ENCODE peak calls at places on chromosome 19, in six cellular contexts. M is ovary, S is K562, T is transverse colon, X is spleen, L is uterus. J is an unnamed sample.

GRCh38 chr19:54430306-54431254 is 15.3 kb downstream of the TTYH1 start:
- DNase-seq in T (peak), M (peak), S (peak), L (no peak), X (peak), J (peak)

GRCh38 chr19:51703655-51704515 is 10.8 kb downstream of the SPACA6 start:
- DNase-seq in M (peak), S (peak), X (peak), T (peak), L (peak), J (peak)

GRCh38 chr19:38664503-38665211 is 17.2 kb downstream of the ACTN4 start:
- DNase-seq in S (peak), X (peak), L (no peak), T (no peak), M (no peak), J (no peak)

GRCh38 chr19:3975144-3975543 is 4.2 kb upstream of the DAPK3 start:
- DNase-seq in S (no peak), T (no peak), M (no peak), X (no peak), L (no peak), J (no peak)

GRCh38 chr19:49591731-49592485 is 926 bp downstream of the PRR12 start:
- DNase-seq in M (peak), S (peak), T (peak), X (peak), L (peak), J (peak)

GRCh38 chr19:12665281-12665573 is 1.3 kb downstream of the MAN2B1 start:
- DNase-seq in S (no peak), M (no peak), L (no peak), T (peak), X (peak), J (no peak)

GRCh38 chr19:17260842-17261325 is 3.7 kb downstream of the USHBP1 start:
- DNase-seq in S (peak), T (peak), L (peak), X (peak), M (peak), J (peak)

GRCh38 chr19:49690656-49691242 is at the start of gene CPT1C:
- DNase-seq in M (peak), S (no peak), L (peak), T (peak), X (peak), J (peak)

GRCh38 chr19:44776402-44777096 is 1.1 kb upstream of the CBLC start:
- DNase-seq in X (no peak), L (no peak), S (no peak), M (no peak), T (peak), J (no peak)
- TF ChIP-seq POLR2A in X (no peak), L (no peak), S (no peak), M (no peak), T (peak), J (no peak)

DNA sequence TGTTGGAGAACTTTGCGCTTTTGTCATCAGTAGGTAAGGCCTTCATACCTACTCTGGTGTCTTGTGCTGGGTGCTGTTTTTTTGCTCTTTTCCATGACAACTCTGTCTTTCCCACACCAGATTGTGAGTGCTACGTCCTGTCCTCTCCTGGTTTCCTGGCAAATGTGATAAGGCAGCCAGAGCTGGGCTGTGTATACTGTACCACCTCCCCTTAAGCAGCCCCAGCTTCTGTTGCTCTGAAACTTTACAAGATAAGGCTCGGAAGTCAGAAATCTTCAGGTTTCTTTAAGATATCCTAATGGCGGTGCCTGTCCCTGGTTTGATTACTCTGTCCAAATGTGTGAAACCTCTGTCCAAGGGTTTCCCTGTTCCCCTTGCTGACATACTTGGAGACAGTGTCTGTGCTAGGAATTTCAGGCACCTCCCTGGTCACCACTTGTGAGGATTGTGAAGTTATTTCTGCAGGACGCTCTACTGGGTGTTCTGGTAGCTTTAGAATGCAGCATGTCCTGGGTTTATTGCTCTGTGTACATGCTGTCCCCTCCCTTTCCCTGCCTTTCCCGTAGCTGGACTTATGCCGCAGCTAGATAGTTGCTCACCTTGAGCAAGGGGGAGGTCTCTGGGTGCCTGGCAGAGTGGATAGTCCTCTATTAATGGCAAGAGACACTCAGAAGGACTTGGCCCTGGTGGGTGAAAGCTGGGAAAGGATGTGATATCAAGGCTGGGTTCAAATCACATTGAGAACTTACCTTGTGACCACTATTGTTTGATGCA is 7.0 kb downstream of the ZNF749 start:
- DNase-seq in L (no peak), T (no peak), M (no peak), S (no peak), X (no peak), J (no peak)
- H3K4me3 ChIP-seq in L (no peak), T (no peak), M (no peak), S (no peak), X (no peak), J (no peak)

DNA sequence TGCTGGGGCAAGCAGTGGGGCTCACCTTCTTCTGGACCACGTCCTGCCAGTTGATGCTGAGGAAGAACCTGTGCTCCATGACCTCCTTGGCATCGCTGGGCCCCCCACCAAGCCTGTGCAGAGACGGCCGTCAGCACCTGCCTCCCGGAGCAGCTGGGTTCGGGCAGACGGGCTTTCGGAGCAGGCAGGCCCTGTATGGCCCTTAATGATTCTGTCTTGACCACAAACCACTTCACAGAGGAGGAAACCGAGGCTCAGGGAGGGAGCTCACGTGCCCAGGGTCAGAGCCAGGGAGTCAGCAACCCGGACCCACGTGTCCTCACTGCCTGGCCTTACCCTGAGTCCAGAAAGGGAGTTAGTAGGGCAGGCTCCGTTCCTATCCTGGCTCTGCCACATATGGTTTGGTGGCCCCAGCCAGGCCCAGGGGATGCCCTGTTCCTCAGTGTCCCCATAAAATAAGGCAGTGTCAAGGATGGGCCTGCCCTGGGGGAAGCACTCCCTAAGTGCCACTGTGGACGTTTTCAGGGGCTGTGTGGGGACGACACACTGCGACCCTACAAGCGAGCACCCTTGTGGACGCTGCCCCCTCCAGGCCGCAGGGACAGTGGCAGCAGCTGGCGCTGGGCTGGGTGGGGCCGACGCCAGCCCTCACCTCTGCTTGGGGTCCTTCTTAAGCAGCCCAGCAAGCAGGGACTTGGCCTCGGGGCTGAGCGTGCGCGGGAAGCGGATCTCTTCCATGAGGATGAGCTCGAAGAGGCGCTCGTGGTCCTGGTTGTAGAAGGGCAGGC is 8.9 kb upstream of the CCNP start:
- DNase-seq in S (peak), T (no peak), L (no peak), X (no peak), M (no peak), J (no peak)
- TF ChIP-seq CTCF in S (peak), T (no peak), L (no peak), X (no peak), M (no peak), J (no peak)

DNA sequence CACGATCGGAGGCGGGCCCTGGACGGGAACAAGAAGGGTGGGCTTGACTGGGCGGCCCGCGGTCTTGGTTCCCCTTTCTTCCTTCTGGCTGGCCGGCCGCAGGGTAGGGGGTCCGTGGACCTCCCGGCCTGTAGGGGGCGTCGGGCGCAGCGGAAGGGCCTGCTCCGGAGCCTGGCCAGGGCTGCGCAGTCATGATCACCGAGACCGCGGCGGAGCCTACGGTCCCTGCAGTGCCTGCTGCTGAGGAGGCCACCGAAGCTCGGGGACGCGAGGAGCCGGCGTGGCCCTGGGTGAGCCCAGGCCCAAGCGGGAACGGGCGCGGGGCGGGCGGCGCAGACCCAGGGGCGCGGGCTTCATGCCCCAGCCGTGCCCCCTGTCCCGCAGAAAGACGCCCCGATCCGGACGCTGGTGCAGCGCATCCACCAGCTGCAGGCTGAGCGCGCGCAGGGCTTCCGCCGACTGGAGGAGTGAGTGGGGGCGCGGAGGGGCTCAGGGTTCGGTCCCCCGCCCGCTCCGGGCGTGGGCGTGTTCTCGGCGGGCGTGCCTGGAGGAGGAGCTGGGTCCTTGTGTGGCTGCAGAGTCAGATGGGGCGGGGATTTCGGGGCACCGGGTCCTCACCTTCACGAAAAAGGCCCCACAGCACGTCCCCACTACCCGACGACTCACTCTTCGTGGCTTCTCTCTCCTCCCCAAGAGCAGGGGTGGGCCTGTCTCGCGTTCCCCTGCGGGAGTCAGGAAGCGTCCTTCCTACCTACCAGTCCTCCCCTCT is at the start of gene REX1BD:
- DNase-seq in X (peak), L (peak), M (peak), S (peak), T (peak), J (peak)
- TF ChIP-seq POLR2A in X (peak), L (peak), M (peak), S (peak), T (peak), J (peak)

DNA sequence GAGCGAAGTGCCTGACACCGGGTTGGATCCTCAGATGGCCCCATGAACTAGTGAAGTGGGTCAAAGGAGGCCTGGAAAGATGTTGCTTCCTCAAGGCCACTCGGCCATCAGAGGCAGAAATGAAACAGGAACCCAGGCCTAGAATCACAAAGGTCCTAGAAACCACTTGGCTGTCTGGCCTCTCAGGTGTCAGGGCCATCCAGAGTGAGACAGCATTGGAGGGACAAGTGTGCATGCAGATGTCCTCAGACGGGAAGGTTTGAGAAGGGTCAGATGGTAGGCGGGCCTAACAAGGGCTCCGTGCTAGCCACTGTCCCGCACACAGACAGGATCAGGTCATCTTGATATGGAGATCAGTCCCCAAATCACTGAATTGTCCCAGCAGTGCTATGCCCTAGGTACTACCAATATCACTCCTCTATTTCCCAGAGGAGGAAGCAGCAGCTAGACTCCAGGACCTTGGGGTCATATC is 14.3 kb downstream of the CCDC97 start:
- DNase-seq in L (no peak), M (no peak), X (no peak), T (no peak), S (no peak), J (no peak)
- H3K4me3 ChIP-seq in L (no peak), M (no peak), X (no peak), T (no peak), S (no peak), J (no peak)

GRCh38 chr19:47600246-47601179 is 8.4 kb upstream of the BICRA start:
- DNase-seq in S (peak), M (peak), T (peak), X (peak), L (peak), J (peak)
- TF ChIP-seq CTCF in S (no peak), M (no peak), T (no peak), X (peak), L (peak), J (no peak)

DNA sequence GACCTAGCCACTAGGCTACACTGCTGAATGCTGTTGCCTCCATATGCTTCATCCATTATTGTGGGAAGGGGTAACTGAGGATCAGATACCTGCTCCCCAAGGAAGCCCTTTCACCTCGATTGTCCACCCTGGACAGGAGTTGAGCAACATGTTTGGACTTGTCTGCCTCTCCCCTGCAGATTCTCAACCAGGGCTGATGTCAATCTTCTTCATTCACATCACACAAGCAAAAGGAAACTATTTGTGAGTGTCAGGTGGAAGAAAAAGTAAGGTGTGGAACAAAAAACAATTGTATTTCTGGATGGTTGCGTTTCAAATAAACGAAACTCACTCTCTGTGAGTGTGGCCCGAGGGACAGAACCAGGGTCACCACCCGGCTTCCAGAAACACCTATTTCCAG is 29.5 kb upstream of the MUC16 start:
- DNase-seq in L (no peak), S (no peak), T (no peak), X (no peak), M (no peak), J (no peak)
- TF ChIP-seq POLR2A in L (no peak), S (no peak), T (no peak), X (no peak), M (no peak), J (no peak)

DNA sequence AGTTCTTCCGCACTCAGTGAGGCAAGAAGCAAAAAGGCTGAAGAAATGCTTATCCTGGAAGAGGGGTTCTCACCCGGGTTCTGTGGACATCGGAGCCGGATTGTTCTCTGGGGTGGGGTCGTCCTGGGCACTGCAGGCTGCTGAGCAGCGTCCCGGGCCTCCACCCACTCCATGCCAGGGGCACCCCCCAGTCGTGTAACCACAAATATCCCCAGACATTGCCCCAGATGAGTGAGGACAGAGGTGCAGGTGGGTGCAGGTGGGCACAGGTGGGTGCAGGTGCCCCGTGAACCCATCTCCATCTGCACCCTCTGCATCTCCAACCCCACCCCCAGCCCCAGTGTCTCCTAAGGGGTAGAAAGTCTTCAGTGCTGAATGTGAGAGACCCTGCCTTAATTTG is 67.5 kb downstream of the GNG7 start:
- DNase-seq in S (no peak), X (peak), L (no peak), T (no peak), M (no peak), J (no peak)
- H3K4me3 ChIP-seq in S (no peak), X (no peak), L (no peak), T (no peak), M (no peak), J (no peak)

DNA sequence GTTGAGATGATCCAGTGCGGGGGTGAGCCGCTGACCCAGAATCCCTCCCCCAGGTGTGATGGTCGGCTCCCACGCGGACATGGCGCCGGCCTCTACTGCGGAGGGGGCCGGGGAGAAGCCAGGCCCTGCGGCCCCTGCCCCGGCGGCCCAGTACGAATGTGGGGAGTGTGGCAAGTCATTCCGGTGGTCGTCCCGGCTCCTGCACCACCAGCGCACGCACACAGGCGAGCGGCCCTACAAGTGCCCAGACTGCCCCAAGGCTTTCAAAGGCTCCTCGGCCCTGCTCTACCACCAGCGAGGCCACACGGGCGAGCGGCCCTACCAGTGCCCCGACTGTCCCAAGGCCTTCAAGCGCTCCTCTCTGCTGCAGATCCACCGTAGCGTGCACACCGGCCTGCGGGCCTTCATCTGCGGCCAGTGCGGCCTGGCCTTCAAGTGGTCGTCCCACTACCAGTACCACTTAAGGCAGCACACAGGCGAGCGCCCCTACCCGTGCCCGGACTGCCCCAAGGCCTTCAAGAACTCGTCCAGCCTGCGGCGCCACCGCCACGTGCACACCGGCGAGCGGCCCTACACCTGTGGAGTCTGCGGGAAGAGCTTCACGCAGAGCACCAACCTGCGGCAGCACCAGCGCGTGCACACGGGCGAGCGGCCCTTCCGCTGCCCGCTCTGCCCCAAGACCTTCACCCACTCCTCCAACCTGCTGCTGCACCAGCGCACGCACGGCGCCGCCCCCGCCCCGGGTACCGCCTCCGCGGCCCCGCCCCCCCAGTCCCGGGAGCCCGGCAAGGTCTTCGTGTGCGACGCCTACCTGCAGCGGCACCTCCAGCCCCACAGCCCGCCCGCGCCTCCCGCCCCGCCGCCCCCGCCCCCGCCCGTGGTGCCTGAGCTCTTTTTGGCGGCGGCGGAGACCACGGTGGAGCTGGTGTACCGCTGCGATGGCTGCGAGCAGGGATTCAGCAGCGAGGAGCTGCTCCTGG is 3.5 kb upstream of the NAT14 start:
- DNase-seq in X (no peak), S (no peak), T (no peak), L (no peak), M (peak), J (peak)
- TF ChIP-seq CTCF in X (no peak), S (no peak), T (no peak), L (no peak), M (no peak), J (no peak)